ENCODE peak calls at places on chromosomes 6 and 20, in six cellular contexts. X, Q, U, G, D and I are unnamed samples.

GRCh38 chr20:24837721-24838456 is 111.2 kb upstream of the CST7 start:
- DNase-seq in X (no peak), D (peak; percentile 71), U (no peak), Q (no peak), G (no peak), I (no peak)

GRCh38 chr6:1215884-1216487 is 95.9 kb upstream of the FOXQ1 start:
- DNase-seq in D (no peak), G (no peak), X (no peak), Q (no peak), U (no peak), I (no peak)

GRCh38 chr20:23637282-23638221 is at the start of gene CST3:
- DNase-seq in G (no peak), Q (peak; percentile 89), D (peak; percentile 87), U (peak; percentile 56), X (peak; percentile 68), I (peak; percentile 69)

GRCh38 chr6:118551063-118551672 is 3.1 kb downstream of the PLN start:
- DNase-seq in Q (peak; percentile 32), X (no peak), G (peak; percentile 30), U (no peak), D (peak; percentile 34), I (no peak)

GRCh38 chr6:124688369-124688768 is 273.9 kb upstream of the RNF217 start:
- DNase-seq in D (no peak), Q (no peak), U (no peak), X (no peak), G (no peak), I (no peak)

GRCh38 chr6:75349262-75349984 is 64.8 kb upstream of the TMEM30A start:
- DNase-seq in D (peak; percentile 8), X (peak; percentile 44), G (no peak), Q (no peak), U (no peak), I (no peak)

GRCh38 chr6:38767555-38767954 is 52.4 kb downstream of the DNAH8 start:
- DNase-seq in D (no peak), Q (no peak), U (no peak), G (no peak), X (no peak), I (no peak)

GRCh38 chr6:93417421-93417996 is 1.9 kb downstream of the EPHA7 start:
- DNase-seq in G (no peak), D (no peak), X (peak; percentile 37), Q (no peak), U (no peak), I (peak; percentile 60)

GRCh38 chr6:4059115-4059777 is 19.7 kb downstream of the FAM217A start:
- DNase-seq in X (no peak), D (peak; percentile 91), G (peak; percentile 12), Q (no peak), U (no peak), I (no peak)

GRCh38 chr6:36702656-36703055 is 5.0 kb downstream of the RAB44 start:
- DNase-seq in U (no peak), D (no peak), X (no peak), Q (no peak), G (no peak), I (no peak)

GRCh38 chr20:35146299-35146921 is 726 bp downstream of the EDEM2 start:
- DNase-seq in Q (peak; percentile 36), U (no peak), D (peak; percentile 23), X (peak; percentile 47), G (no peak), I (no peak)

GRCh38 chr20:50724851-50725721 is 6.3 kb upstream of the PARD6B start:
- DNase-seq in U (peak; percentile 65), X (no peak), D (peak; percentile 92), G (no peak), Q (peak; percentile 63), I (peak; percentile 82)

GRCh38 chr6:94953867-94954631 is 623.3 kb upstream of the MANEA start:
- DNase-seq in D (no peak), Q (no peak), G (no peak), X (no peak), U (no peak), I (no peak)

GRCh38 chr6:235763-236360 is 56.4 kb upstream of the DUSP22 start:
- DNase-seq in U (no peak), Q (peak; percentile 1), G (peak; percentile 61), D (peak; percentile 61), X (no peak), I (peak; percentile 59)

GRCh38 chr6:129749749-129750120 is 39.8 kb upstream of the ARHGAP18 start:
- DNase-seq in X (no peak), U (no peak), Q (peak; percentile 43), G (peak; percentile 70), D (peak; percentile 84), I (no peak)

GRCh38 chr20:50982372-50982771 is 23.8 kb downstream of the MOCS3 start:
- DNase-seq in Q (peak; percentile 41), D (peak; percentile 73), X (no peak), U (no peak), G (no peak), I (no peak)

GRCh38 chr6:57221191-57221935 is 744 bp downstream of the RAB23 start:
- DNase-seq in U (peak; percentile 32), D (peak; percentile 25), G (peak; percentile 33), X (peak; percentile 76), Q (peak; percentile 76), I (peak; percentile 52)

GRCh38 chr6:79495246-79495645 is 42.0 kb downstream of the LCA5 start:
- DNase-seq in Q (no peak), D (no peak), U (no peak), G (no peak), X (no peak), I (no peak)

GRCh38 chr6:163264662-163265035 is 149.9 kb upstream of the QKI start:
- DNase-seq in X (no peak), Q (no peak), U (no peak), G (no peak), D (no peak), I (no peak)

GRCh38 chr20:17537959-17538358 is 6.8 kb upstream of the BFSP1 start:
- DNase-seq in G (no peak), X (no peak), Q (no peak), U (no peak), D (no peak), I (no peak)

GRCh38 chr6:97205936-97206335 is 77.1 kb downstream of the MMS22L start:
- DNase-seq in G (no peak), X (no peak), Q (no peak), U (no peak), D (no peak), I (no peak)

GRCh38 chr6:70847685-70848084 is 109.2 kb downstream of the B3GAT2 start:
- DNase-seq in Q (no peak), X (no peak), D (no peak), G (no peak), U (no peak), I (no peak)

GRCh38 chr6:112592159-112592558 is 245.0 kb downstream of the RFPL4B start:
- DNase-seq in G (no peak), Q (no peak), D (no peak), X (no peak), U (no peak), I (no peak)

GRCh38 chr20:13220194-13220856 is 749 bp upstream of the ISM1 start:
- DNase-seq in D (no peak), G (peak; percentile 39), Q (peak; percentile 15), X (peak; percentile 67), U (no peak), I (no peak)

GRCh38 chr20:1166963-1167720 is 17.6 kb downstream of the TMEM74B start:
- DNase-seq in X (no peak), Q (no peak), D (no peak), U (no peak), G (no peak), I (no peak)

GRCh38 chr6:169887529-169888140 is 136.2 kb downstream of the ERMARD start:
- DNase-seq in Q (no peak), X (no peak), U (no peak), D (no peak), G (no peak), I (no peak)

GRCh38 chr6:87673237-87673636 is 28.8 kb downstream of the AKIRIN2 start:
- DNase-seq in X (no peak), U (no peak), G (no peak), D (no peak), Q (no peak), I (no peak)

GRCh38 chr6:158789115-158789917 is 29.9 kb downstream of the EZR start:
- DNase-seq in G (peak; percentile 75), D (no peak), U (no peak), Q (no peak), X (no peak), I (no peak)

GRCh38 chr6:38715016-38715809 is at the start of gene DNAH8:
- DNase-seq in G (no peak), U (no peak), X (peak; percentile 15), D (no peak), Q (no peak), I (peak; percentile 20)

GRCh38 chr6:158313989-158314388 is 1.7 kb downstream of the TULP4 start:
- DNase-seq in X (no peak), U (no peak), G (no peak), Q (no peak), D (no peak), I (no peak)

GRCh38 chr6:53306819-53307347 is 41.9 kb downstream of the ELOVL5 start:
- DNase-seq in Q (peak; percentile 29), G (no peak), D (peak; percentile 53), U (no peak), X (no peak), I (no peak)

GRCh38 chr20:22805219-22805618 is 220.8 kb upstream of the FOXA2 start:
- DNase-seq in G (no peak), Q (no peak), U (no peak), D (peak; percentile 92), X (peak; percentile 23), I (no peak)

GRCh38 chr6:139743629-139744028 is 369.2 kb upstream of the CITED2 start:
- DNase-seq in G (no peak), D (peak; percentile 88), U (no peak), X (no peak), Q (peak; percentile 77), I (no peak)

GRCh38 chr6:149895702-149896310 is 2.1 kb downstream of the RAET1E start:
- DNase-seq in Q (peak; percentile 60), G (peak; percentile 53), D (peak; percentile 90), X (no peak), U (no peak), I (no peak)

GRCh38 chr6:145008715-145009114 is 723.6 kb downstream of the UTRN start:
- DNase-seq in U (no peak), G (no peak), X (no peak), Q (no peak), D (no peak), I (no peak)

GRCh38 chr20:44422083-44422482 is 53.6 kb upstream of the TTPAL start:
- DNase-seq in G (no peak), X (no peak), U (no peak), D (peak; percentile 51), Q (no peak), I (no peak)

GRCh38 chr20:15560936-15561531 is 1012.2 kb downstream of the KIF16B start:
- DNase-seq in G (no peak), D (no peak), Q (no peak), X (no peak), U (no peak), I (no peak)